ENCODE peak calls at places on chromosomes 2 and 18, in five cellular contexts. One of them, this sample, is unnamed.

GRCh38 chr2:219386532-219387280 is 1.0 kb downstream of the DNPEP start:
- DNase-seq in endothelial cell of umbilical vein: no peak
- DNase-seq in adrenal gland: no peak
- DNase-seq in A549: no peak
- DNase-seq in H54: no peak
- DNase-seq in this sample: peak

GRCh38 chr2:70645733-70646420 is 92.3 kb upstream of the TGFA start:
- DNase-seq in endothelial cell of umbilical vein: no peak
- DNase-seq in adrenal gland: no peak
- DNase-seq in H54: peak
- DNase-seq in A549: peak
- DNase-seq in this sample: peak

GRCh38 chr2:66428986-66429612 is 5.8 kb upstream of the MEIS1 start:
- DNase-seq in endothelial cell of umbilical vein: peak
- DNase-seq in H54: peak
- DNase-seq in adrenal gland: peak
- DNase-seq in A549: peak
- DNase-seq in this sample: peak

GRCh38 chr2:118031566-118031965 is 17.7 kb upstream of the CCDC93 start:
- DNase-seq in adrenal gland: no peak
- DNase-seq in H54: no peak
- DNase-seq in endothelial cell of umbilical vein: no peak
- DNase-seq in A549: no peak
- DNase-seq in this sample: no peak

GRCh38 chr2:207849443-207849842 is 79.7 kb upstream of the FZD5 start:
- DNase-seq in endothelial cell of umbilical vein: no peak
- DNase-seq in H54: no peak
- DNase-seq in A549: no peak
- DNase-seq in adrenal gland: no peak
- DNase-seq in this sample: no peak

GRCh38 chr2:208249241-208249640 is 5.6 kb downstream of the IDH1 start:
- DNase-seq in adrenal gland: no peak
- DNase-seq in H54: no peak
- DNase-seq in A549: no peak
- DNase-seq in endothelial cell of umbilical vein: no peak
- DNase-seq in this sample: no peak

GRCh38 chr2:201959626-201960025 is 74.0 kb upstream of the FZD7 start:
- DNase-seq in adrenal gland: no peak
- DNase-seq in A549: no peak
- DNase-seq in H54: no peak
- DNase-seq in endothelial cell of umbilical vein: no peak
- DNase-seq in this sample: no peak

GRCh38 chr2:47309952-47310800 is 92.8 kb upstream of the MSH2 start:
- DNase-seq in H54: no peak
- DNase-seq in A549: peak
- DNase-seq in adrenal gland: no peak
- DNase-seq in endothelial cell of umbilical vein: no peak
- DNase-seq in this sample: peak

GRCh38 chr18:58139627-58140026 is 95.6 kb downstream of the NEDD4L start:
- DNase-seq in endothelial cell of umbilical vein: no peak
- DNase-seq in A549: no peak
- DNase-seq in H54: no peak
- DNase-seq in adrenal gland: no peak
- DNase-seq in this sample: no peak

GRCh38 chr2:108145551-108145950 is 94.2 kb upstream of the SULT1C3 start:
- DNase-seq in A549: no peak
- DNase-seq in H54: no peak
- DNase-seq in adrenal gland: no peak
- DNase-seq in endothelial cell of umbilical vein: no peak
- DNase-seq in this sample: no peak

GRCh38 chr2:216690451-216691209 is 4.7 kb downstream of the IGFBP5 start:
- DNase-seq in A549: no peak
- DNase-seq in endothelial cell of umbilical vein: no peak
- DNase-seq in adrenal gland: no peak
- DNase-seq in H54: no peak
- DNase-seq in this sample: no peak

GRCh38 chr18:32439802-32440201 is 30.9 kb downstream of the GAREM1 start:
- DNase-seq in A549: peak
- DNase-seq in endothelial cell of umbilical vein: peak
- DNase-seq in H54: no peak
- DNase-seq in adrenal gland: no peak
- DNase-seq in this sample: peak

GRCh38 chr2:235715601-235716000 is 221.8 kb downstream of the AGAP1 start:
- DNase-seq in H54: no peak
- DNase-seq in endothelial cell of umbilical vein: no peak
- DNase-seq in A549: no peak
- DNase-seq in adrenal gland: no peak
- DNase-seq in this sample: no peak

GRCh38 chr18:26556573-26556972 is 8.2 kb upstream of the KCTD1 start:
- DNase-seq in H54: no peak
- DNase-seq in A549: no peak
- DNase-seq in adrenal gland: no peak
- DNase-seq in endothelial cell of umbilical vein: no peak
- DNase-seq in this sample: no peak

GRCh38 chr2:6556755-6557154 is 309.0 kb downstream of the CMPK2 start:
- DNase-seq in endothelial cell of umbilical vein: no peak
- DNase-seq in H54: no peak
- DNase-seq in A549: peak
- DNase-seq in adrenal gland: no peak
- DNase-seq in this sample: no peak

GRCh38 chr2:46097714-46098480 is 199.3 kb upstream of the EPAS1 start:
- DNase-seq in endothelial cell of umbilical vein: peak
- DNase-seq in adrenal gland: peak
- DNase-seq in H54: peak
- DNase-seq in A549: peak
- DNase-seq in this sample: no peak

GRCh38 chr2:128374001-128374710 is 55.5 kb upstream of the HS6ST1 start:
- DNase-seq in A549: no peak
- DNase-seq in adrenal gland: no peak
- DNase-seq in H54: no peak
- DNase-seq in endothelial cell of umbilical vein: no peak
- DNase-seq in this sample: no peak

GRCh38 chr18:63090334-63090733 is 229.2 kb downstream of the BCL2 start:
- DNase-seq in H54: no peak
- DNase-seq in A549: no peak
- DNase-seq in adrenal gland: no peak
- DNase-seq in endothelial cell of umbilical vein: no peak
- DNase-seq in this sample: no peak

GRCh38 chr18:4450065-4450676 is 4.9 kb downstream of the DLGAP1 start:
- DNase-seq in endothelial cell of umbilical vein: no peak
- DNase-seq in adrenal gland: no peak
- DNase-seq in H54: no peak
- DNase-seq in A549: no peak
- DNase-seq in this sample: no peak

GRCh38 chr2:37571571-37572136 is 99.8 kb downstream of the CDC42EP3 start:
- DNase-seq in endothelial cell of umbilical vein: no peak
- DNase-seq in A549: no peak
- DNase-seq in adrenal gland: no peak
- DNase-seq in H54: no peak
- DNase-seq in this sample: no peak
- TF ChIP-seq POLR2A in endothelial cell of umbilical vein: no peak
- TF ChIP-seq POLR2A in A549: no peak
- TF ChIP-seq POLR2A in adrenal gland: no peak
- TF ChIP-seq POLR2A in H54: no peak
- TF ChIP-seq POLR2A in this sample: no peak

GRCh38 chr2:169572189-169572588 is 1.5 kb downstream of the FASTKD1 start:
- DNase-seq in H54: no peak
- DNase-seq in endothelial cell of umbilical vein: no peak
- DNase-seq in adrenal gland: no peak
- DNase-seq in A549: no peak
- DNase-seq in this sample: no peak

GRCh38 chr2:169572821-169573159 is 875 bp downstream of the FASTKD1 start:
- DNase-seq in H54: no peak
- DNase-seq in endothelial cell of umbilical vein: no peak
- DNase-seq in adrenal gland: no peak
- DNase-seq in A549: no peak
- DNase-seq in this sample: no peak

GRCh38 chr2:169573974-169574299 is 272 bp upstream of the FASTKD1 start:
- DNase-seq in H54: no peak
- DNase-seq in adrenal gland: no peak
- DNase-seq in A549: no peak
- DNase-seq in endothelial cell of umbilical vein: no peak
- DNase-seq in this sample: no peak

GRCh38 chr2:169571571-169571970 is 2.1 kb downstream of the FASTKD1 start:
- DNase-seq in H54: no peak
- DNase-seq in adrenal gland: no peak
- DNase-seq in A549: no peak
- DNase-seq in endothelial cell of umbilical vein: no peak
- DNase-seq in this sample: no peak

GRCh38 chr2:169573160-169573973 is at the start of gene FASTKD1:
- DNase-seq in adrenal gland: peak
- DNase-seq in endothelial cell of umbilical vein: peak
- DNase-seq in A549: peak
- DNase-seq in H54: peak
- DNase-seq in this sample: peak
- TF ChIP-seq POLR2A in adrenal gland: peak
- TF ChIP-seq POLR2A in endothelial cell of umbilical vein: peak
- TF ChIP-seq POLR2A in A549: peak
- TF ChIP-seq POLR2A in H54: peak
- TF ChIP-seq POLR2A in this sample: peak

DNA sequence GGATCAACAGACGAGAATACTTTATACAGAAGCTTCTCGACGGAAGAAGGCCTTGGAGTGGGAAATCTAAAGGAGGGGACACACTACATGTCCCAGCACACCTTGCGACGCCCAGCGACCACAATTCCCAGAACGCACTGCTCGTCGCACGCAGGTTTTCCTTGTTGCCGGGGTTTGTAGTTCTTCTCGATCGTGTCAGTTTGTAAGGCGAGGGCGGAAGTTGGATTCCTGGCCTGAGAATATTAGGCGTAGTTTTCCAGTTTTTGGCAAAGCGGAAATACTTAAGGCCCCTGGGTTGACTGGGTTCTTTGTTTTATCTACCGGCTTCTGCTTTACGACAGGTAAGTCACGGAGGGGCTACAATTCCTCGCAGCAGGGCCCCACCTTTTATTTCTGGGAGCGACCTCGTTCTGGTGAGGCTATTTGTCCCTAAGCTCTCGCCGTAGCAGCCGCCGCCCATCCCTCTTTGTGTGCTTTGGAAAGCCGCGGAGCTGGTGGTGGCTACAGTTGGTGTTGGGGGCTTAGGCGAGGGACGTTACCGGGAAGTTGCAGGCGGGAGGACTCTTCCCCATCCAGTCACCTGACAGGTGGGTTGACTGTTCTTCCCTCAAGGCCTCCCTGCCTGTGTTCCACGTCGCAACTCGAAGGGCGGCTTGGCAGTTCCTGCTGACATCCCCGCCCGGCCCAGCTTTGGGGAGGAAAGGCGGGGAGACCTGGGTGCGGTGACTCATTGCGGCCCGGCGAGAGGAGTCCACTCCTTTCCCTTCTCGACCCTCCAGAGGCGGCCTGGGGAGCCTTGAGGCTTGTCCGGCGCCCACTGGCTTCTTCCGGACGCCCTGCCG is at the start of gene DYNC1I2:
- DNase-seq in adrenal gland: peak
- DNase-seq in H54: peak
- DNase-seq in A549: peak
- DNase-seq in endothelial cell of umbilical vein: peak
- DNase-seq in this sample: peak
- TF ChIP-seq POLR2A in adrenal gland: peak
- TF ChIP-seq POLR2A in H54: peak
- TF ChIP-seq POLR2A in A549: peak
- TF ChIP-seq POLR2A in endothelial cell of umbilical vein: peak
- TF ChIP-seq POLR2A in this sample: peak

GRCh38 chr2:73112026-73112912 is 479 bp downstream of the RAB11FIP5 start:
- DNase-seq in adrenal gland: peak
- DNase-seq in A549: peak
- DNase-seq in H54: no peak
- DNase-seq in endothelial cell of umbilical vein: peak
- DNase-seq in this sample: peak
- TF ChIP-seq POLR2A in adrenal gland: peak
- TF ChIP-seq POLR2A in A549: no peak
- TF ChIP-seq POLR2A in H54: peak
- TF ChIP-seq POLR2A in endothelial cell of umbilical vein: no peak
- TF ChIP-seq POLR2A in this sample: no peak

GRCh38 chr2:153479527-153479926 is 965 bp upstream of the RPRM start:
- DNase-seq in H54: no peak
- DNase-seq in adrenal gland: peak
- DNase-seq in endothelial cell of umbilical vein: no peak
- DNase-seq in A549: no peak
- DNase-seq in this sample: no peak

GRCh38 chr2:153477096-153477555 is 1.4 kb downstream of the RPRM start:
- DNase-seq in H54: no peak
- DNase-seq in endothelial cell of umbilical vein: no peak
- DNase-seq in A549: no peak
- DNase-seq in adrenal gland: peak
- DNase-seq in this sample: no peak

GRCh38 chr2:153477641-153478288 is 797 bp downstream of the RPRM start:
- DNase-seq in endothelial cell of umbilical vein: no peak
- DNase-seq in A549: no peak
- DNase-seq in H54: no peak
- DNase-seq in adrenal gland: peak
- DNase-seq in this sample: peak

GRCh38 chr2:153476491-153477095 is 2.0 kb downstream of the RPRM start:
- DNase-seq in adrenal gland: peak
- DNase-seq in A549: no peak
- DNase-seq in endothelial cell of umbilical vein: no peak
- DNase-seq in H54: no peak
- DNase-seq in this sample: no peak

GRCh38 chr2:153478289-153479261 is at the start of gene RPRM:
- DNase-seq in A549: peak
- DNase-seq in endothelial cell of umbilical vein: peak
- DNase-seq in adrenal gland: peak
- DNase-seq in H54: no peak
- DNase-seq in this sample: peak
- TF ChIP-seq POLR2A in A549: no peak
- TF ChIP-seq POLR2A in endothelial cell of umbilical vein: no peak
- TF ChIP-seq POLR2A in adrenal gland: peak
- TF ChIP-seq POLR2A in H54: no peak
- TF ChIP-seq POLR2A in this sample: no peak

GRCh38 chr2:230953843-230954242 is 28.8 kb upstream of the GPR55 start:
- DNase-seq in A549: no peak
- DNase-seq in adrenal gland: no peak
- DNase-seq in H54: no peak
- DNase-seq in endothelial cell of umbilical vein: no peak
- DNase-seq in this sample: no peak
- TF ChIP-seq POLR2A in A549: no peak
- TF ChIP-seq POLR2A in adrenal gland: no peak
- TF ChIP-seq POLR2A in H54: no peak
- TF ChIP-seq POLR2A in endothelial cell of umbilical vein: no peak
- TF ChIP-seq POLR2A in this sample: no peak